ENCODE peak calls at places on chromosome 19, in five cellular contexts. M is upper lobe of left lung, H is esophagus muscularis mucosa, N is transverse colon, L is psoas muscle. I is an unnamed sample.

GRCh38 chr19:4066176-4066606 is 508 bp downstream of the ZBTB7A start:
- DNase-seq in M (peak), H (no peak), N (peak), L (peak), I (peak)

GRCh38 chr19:48965806-48966540 is 864 bp downstream of the FTL start:
- DNase-seq in M (peak), H (peak), N (peak), L (peak), I (peak)

GRCh38 chr19:46040125-46040524 is 677 bp downstream of the IGFL4 start:
- DNase-seq in M (peak), H (no peak), N (no peak), L (no peak), I (no peak)

GRCh38 chr19:15404097-15404779 is 14.6 kb downstream of the AKAP8L start:
- DNase-seq in M (peak), H (no peak), N (no peak), L (no peak), I (no peak)

GRCh38 chr19:54573330-54573872 is at the start of gene LILRA2:
- DNase-seq in M (no peak), H (peak), N (no peak), L (no peak), I (no peak)

GRCh38 chr19:55241935-55242464 is 13.4 kb upstream of the TMEM86B start:
- DNase-seq in M (peak), H (no peak), N (no peak), L (no peak), I (no peak)

GRCh38 chr19:35328851-35329285 is at the start of gene CD22:
- DNase-seq in M (no peak), H (no peak), N (no peak), L (no peak), I (no peak)

GRCh38 chr19:35675589-35676140 is 9.3 kb downstream of the UPK1A start:
- DNase-seq in M (peak), H (no peak), N (no peak), L (no peak), I (no peak)

GRCh38 chr19:49691243-49692101 is 556 bp downstream of the CPT1C start:
- DNase-seq in M (peak), H (no peak), N (no peak), L (peak), I (no peak)

GRCh38 chr19:15550847-15551182 is 42.5 kb downstream of the CYP4F22 start:
- DNase-seq in M (no peak), H (no peak), N (no peak), L (no peak), I (no peak)

GRCh38 chr19:30342901-30343300 is 29.3 kb upstream of the ZNF536 start:
- DNase-seq in M (no peak), H (no peak), N (no peak), L (no peak), I (no peak)

GRCh38 chr19:39384839-39385568 is 5.9 kb downstream of the PAF1 start:
- DNase-seq in M (no peak), H (no peak), N (no peak), L (no peak), I (no peak)

GRCh38 chr19:35899547-35900214 is 659 bp downstream of the NFKBID start:
- DNase-seq in M (peak), H (no peak), N (peak), L (peak), I (peak)

GRCh38 chr19:57031156-57031555 is 88.6 kb upstream of the USP29 start:
- DNase-seq in M (no peak), H (no peak), N (no peak), L (no peak), I (no peak)

GRCh38 chr19:39212377-39212742 is 8.3 kb upstream of the SYCN start:
- DNase-seq in M (no peak), H (no peak), N (peak), L (no peak), I (peak)

GRCh38 chr19:45514376-45515051 is 7.2 kb downstream of the VASP start:
- DNase-seq in M (peak), H (no peak), N (peak), L (no peak), I (no peak)

GRCh38 chr19:48551437-48552302 is at the start of gene SULT2B1:
- DNase-seq in M (peak), H (no peak), N (peak), L (no peak), I (no peak)

GRCh38 chr19:11496391-11497163 is 9.1 kb downstream of the ZNF653 start:
- DNase-seq in M (no peak), H (no peak), N (peak), L (peak), I (peak)

GRCh38 chr19:32333227-32333626 is 12.2 kb upstream of the ZNF507 start:
- DNase-seq in M (no peak), H (no peak), N (no peak), L (no peak), I (no peak)

GRCh38 chr19:46189971-46190335 is 39.6 kb upstream of the IGFL1 start:
- DNase-seq in M (no peak), H (no peak), N (no peak), L (no peak), I (no peak)

GRCh38 chr19:38685666-38686529 is 38.4 kb downstream of the ACTN4 start:
- DNase-seq in M (no peak), H (no peak), N (no peak), L (no peak), I (no peak)

GRCh38 chr19:9431475-9431874 is 3.9 kb downstream of the ZNF266 start:
- DNase-seq in M (no peak), H (no peak), N (no peak), L (no peak), I (peak)
- TF ChIP-seq CTCF in M (peak), H (peak), N (peak), L (peak), I (peak)

DNA sequence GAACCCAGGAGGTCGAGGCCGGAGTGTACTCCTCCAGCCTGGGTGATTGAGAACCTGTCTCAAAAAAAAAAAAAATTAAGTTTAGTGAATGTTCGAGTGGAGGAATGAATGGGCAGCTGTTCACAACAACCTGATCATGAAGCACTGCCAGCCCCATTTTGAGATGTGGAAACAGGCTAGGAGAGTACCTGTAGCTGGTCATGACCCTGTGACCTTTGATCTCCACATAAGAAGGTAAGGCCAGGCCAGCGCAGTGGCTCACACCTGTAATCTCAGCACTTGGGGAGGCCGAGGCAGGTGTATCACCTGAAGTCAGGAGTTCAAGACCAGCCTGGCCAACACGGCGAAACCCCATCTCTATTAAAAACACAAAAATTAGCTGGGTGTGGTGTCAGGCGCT is 7.6 kb downstream of the RAVER1 start:
- DNase-seq in M (no peak), H (no peak), N (no peak), L (no peak), I (no peak)
- TF ChIP-seq CTCF in M (no peak), H (no peak), N (no peak), L (no peak), I (no peak)

GRCh38 chr19:17997969-17998826 is 9.8 kb upstream of the ARRDC2 start:
- DNase-seq in M (peak), H (no peak), N (peak), L (no peak), I (no peak)
- TF ChIP-seq CTCF in M (peak), H (no peak), N (no peak), L (no peak), I (no peak)

GRCh38 chr19:18310966-18311365 is 11.9 kb downstream of the LSM4 start:
- DNase-seq in M (peak), H (no peak), N (no peak), L (no peak), I (no peak)
- TF ChIP-seq CTCF in M (no peak), H (no peak), N (no peak), L (no peak), I (no peak)

GRCh38 chr19:41821003-41821735 is 23.3 kb downstream of the LYPD4 start:
- DNase-seq in M (no peak), H (no peak), N (peak), L (no peak), I (no peak)
- TF ChIP-seq CTCF in M (peak), H (peak), N (peak), L (peak), I (peak)

GRCh38 chr19:1390594-1391423 is 7.1 kb downstream of the NDUFS7 start:
- DNase-seq in M (peak), H (no peak), N (no peak), L (no peak), I (no peak)
- TF ChIP-seq CTCF in M (no peak), H (no peak), N (no peak), L (no peak), I (no peak)

GRCh38 chr19:18599485-18599884 is 7.1 kb downstream of the CRLF1 start:
- DNase-seq in M (peak), H (no peak), N (no peak), L (no peak), I (no peak)

GRCh38 chr19:18594096-18594823 is 5.7 kb downstream of the REX1BD start:
- DNase-seq in M (peak), H (no peak), N (peak), L (peak), I (peak)

GRCh38 chr19:18597809-18598660 is 8.6 kb downstream of the CRLF1 start:
- DNase-seq in M (no peak), H (no peak), N (no peak), L (no peak), I (no peak)

GRCh38 chr19:18594824-18595373 is 6.3 kb downstream of the REX1BD start:
- DNase-seq in M (peak), H (no peak), N (no peak), L (no peak), I (no peak)

DNA sequence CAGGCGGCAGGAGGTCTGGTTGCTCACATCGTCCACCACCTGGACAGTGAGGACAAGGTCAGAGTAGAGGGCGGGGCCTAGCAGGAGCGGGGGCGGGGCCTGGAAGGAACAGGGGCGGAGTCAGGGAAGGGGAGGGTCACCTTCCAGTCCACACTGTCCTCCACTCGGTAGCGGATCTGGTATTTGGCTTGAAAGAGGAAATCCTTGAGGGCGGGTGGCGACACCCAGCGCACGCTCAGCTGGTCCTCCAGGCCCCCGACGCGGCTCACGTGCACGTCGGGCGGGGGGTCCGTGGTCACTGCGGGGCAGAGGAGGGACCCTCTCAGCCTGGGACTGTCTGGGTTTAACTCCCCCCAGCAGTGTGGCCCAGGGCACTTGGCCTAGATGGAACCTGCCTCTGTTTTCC is 8.2 kb downstream of the REX1BD start:
- DNase-seq in M (peak), H (no peak), N (peak), L (no peak), I (no peak)
- TF ChIP-seq CTCF in M (no peak), H (no peak), N (no peak), L (no peak), I (no peak)

DNA sequence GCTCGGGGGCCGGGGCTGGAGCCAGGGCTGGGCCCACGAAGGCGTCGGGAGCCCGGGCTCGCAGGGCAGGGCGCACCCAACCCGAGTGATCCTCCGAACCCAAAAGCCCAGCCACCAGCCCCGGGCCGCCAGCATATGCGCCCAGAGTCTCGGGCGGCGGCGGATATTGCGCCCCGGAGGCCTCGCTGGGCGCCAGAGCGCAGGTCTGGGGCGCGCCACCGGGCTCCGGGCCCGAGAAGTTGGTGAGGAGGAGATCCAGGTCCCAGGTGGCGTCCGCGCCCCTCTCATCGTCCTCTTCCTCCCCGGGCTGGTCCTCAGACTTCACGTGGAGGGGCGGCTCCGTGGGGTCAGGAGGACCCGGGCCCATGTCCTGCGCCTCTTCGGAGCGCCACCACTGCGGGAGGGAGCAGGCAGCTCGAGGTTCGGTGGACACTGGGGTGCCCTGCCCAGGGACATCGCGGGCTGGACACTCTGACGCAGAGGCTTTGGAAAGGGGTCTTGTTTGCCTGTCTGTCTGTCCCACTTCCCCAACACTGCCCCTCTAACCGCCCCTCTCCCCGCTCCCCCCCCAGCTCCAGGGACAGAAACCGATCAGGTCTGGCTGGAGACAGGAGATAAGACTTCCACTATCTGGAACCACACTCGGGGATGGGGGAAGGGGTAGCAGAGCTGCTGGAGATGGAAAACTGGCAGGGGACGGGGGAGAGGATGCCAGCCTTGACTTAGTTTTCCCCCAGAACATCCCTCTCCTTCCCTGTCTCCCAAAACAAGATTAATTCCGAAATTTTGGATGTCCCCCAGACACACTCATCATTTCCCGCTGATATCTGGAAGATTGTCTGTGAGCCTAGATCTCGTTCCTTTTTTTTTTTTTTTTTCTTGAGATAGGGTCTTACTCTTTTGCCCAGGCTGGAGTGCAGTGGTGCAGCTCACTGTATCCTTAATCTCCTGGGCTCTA is 973 bp downstream of the KLF1 start:
- DNase-seq in M (no peak), H (no peak), N (no peak), L (no peak), I (no peak)
- TF ChIP-seq CTCF in M (no peak), H (no peak), N (no peak), L (no peak), I (no peak)

GRCh38 chr19:7331446-7331845 is 17.3 kb upstream of the ARHGEF18 start:
- DNase-seq in M (no peak), H (no peak), N (no peak), L (no peak), I (no peak)

GRCh38 chr19:7327802-7328201 is 20.9 kb upstream of the ARHGEF18 start:
- DNase-seq in M (no peak), H (no peak), N (no peak), L (no peak), I (no peak)

GRCh38 chr19:7328647-7329046 is 20.1 kb upstream of the ARHGEF18 start:
- DNase-seq in M (no peak), H (no peak), N (no peak), L (no peak), I (no peak)

DNA sequence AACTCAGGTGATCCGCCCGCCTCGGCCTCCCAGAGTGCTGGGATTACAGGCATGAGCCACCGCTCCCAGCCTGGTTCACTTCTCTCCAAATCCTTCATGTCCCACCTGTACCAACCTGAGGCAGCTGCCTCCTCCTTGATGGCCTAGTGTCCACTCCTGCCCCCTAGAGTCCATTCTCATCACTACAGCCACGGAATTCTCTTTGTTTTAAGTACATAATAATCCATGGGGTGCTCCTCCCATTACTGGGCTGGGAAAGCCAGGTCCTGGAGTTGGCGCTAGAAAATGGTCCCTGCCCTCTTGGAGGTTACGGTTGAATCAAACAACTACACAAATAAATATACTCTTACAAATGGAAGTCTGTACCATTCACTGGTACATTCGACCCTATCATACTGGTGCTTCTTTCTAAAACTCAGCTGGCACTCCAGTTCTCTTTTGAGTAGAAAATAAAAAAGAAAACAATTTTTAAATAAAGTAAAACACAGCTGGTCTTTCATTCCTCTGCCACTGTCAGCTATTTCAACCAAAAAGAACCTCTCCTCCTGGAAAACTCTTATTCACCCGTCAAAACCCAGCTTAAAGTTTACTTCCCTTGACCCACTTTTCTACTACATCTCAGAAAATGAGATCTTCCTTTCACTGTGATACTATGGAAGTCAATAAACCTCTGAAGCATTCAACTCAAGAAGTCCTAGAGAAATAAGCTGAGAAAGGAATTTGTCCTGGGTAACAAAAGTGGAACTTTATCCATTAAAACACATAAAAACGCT is 22.4 kb upstream of the ARHGEF18 start:
- DNase-seq in M (no peak), H (no peak), N (peak), L (no peak), I (no peak)
- TF ChIP-seq CTCF in M (no peak), H (no peak), N (peak), L (peak), I (peak)

GRCh38 chr19:40662925-40663711 is 27.3 kb downstream of the NUMBL start:
- DNase-seq in M (peak), H (peak), N (peak), L (peak), I (peak)
- TF ChIP-seq CTCF in M (peak), H (peak), N (peak), L (no peak), I (peak)